ENCODE peak calls at places on chromosome 7, in seven cellular contexts. T, E, K, Z, N, I and Y are unnamed samples.

GRCh38 chr7:19122018-19122588 is 4.7 kb upstream of the TWIST1 start:
- DNase-seq in T (peak; percentile 49), E (no peak), K (no peak), Z (no peak), N (no peak), I (no peak), Y (no peak)

GRCh38 chr7:94400022-94400421 is 5.3 kb downstream of the COL1A2 start:
- DNase-seq in T (no peak), E (no peak), K (no peak), Z (no peak), N (no peak), I (no peak), Y (no peak)

GRCh38 chr7:151843181-151843580 is 33.7 kb downstream of the PRKAG2 start:
- DNase-seq in T (no peak), E (no peak), K (no peak), Z (no peak), N (no peak), I (no peak), Y (no peak)

GRCh38 chr7:50142421-50143113 is 49.5 kb upstream of the ZPBP start:
- DNase-seq in T (peak; percentile 66), E (no peak), K (peak; percentile 24), Z (no peak), N (no peak), I (no peak), Y (no peak)

GRCh38 chr7:46387646-46388045 is 466.6 kb upstream of the IGFBP3 start:
- DNase-seq in T (no peak), E (no peak), K (no peak), Z (no peak), N (no peak), I (no peak), Y (no peak)

GRCh38 chr7:38428040-38428439 is 154.6 kb upstream of the TARP start:
- DNase-seq in T (no peak), E (no peak), K (no peak), Z (no peak), N (peak; percentile 39), I (no peak), Y (no peak)

GRCh38 chr7:78450754-78451153 is 652.2 kb downstream of the PHTF2 start:
- DNase-seq in T (no peak), E (no peak), K (no peak), Z (no peak), N (no peak), I (no peak), Y (no peak)

GRCh38 chr7:8184241-8184640 is 77.7 kb downstream of the ICA1 start:
- DNase-seq in T (no peak), E (no peak), K (no peak), Z (no peak), N (no peak), I (no peak), Y (no peak)

GRCh38 chr7:44867073-44867990 is 18.0 kb downstream of the PURB start:
- DNase-seq in T (peak; percentile 33), E (peak; percentile 78), K (no peak), Z (no peak), N (peak; percentile 56), I (no peak), Y (no peak)

GRCh38 chr7:43902542-43903054 is 3.8 kb downstream of the URGCP start:
- DNase-seq in T (no peak), E (no peak), K (no peak), Z (no peak), N (no peak), I (no peak), Y (no peak)

GRCh38 chr7:135512135-135512887 is 2.4 kb upstream of the CNOT4 start:
- DNase-seq in T (peak; percentile 89), E (no peak), K (peak; percentile 37), Z (no peak), N (no peak), I (no peak), Y (no peak)

GRCh38 chr7:51316666-51317581 is at the start of gene COBL:
- DNase-seq in T (no peak), E (peak; percentile 65), K (no peak), Z (peak; percentile 59), N (no peak), I (peak; percentile 86), Y (peak; percentile 30)

GRCh38 chr7:87111877-87112276 is 40.4 kb upstream of the DMTF1 start:
- DNase-seq in T (no peak), E (no peak), K (no peak), Z (no peak), N (no peak), I (no peak), Y (no peak)

GRCh38 chr7:101126651-101127459 is at the start of gene SERPINE1:
- DNase-seq in T (peak; percentile 93), E (peak; percentile 96), K (peak; percentile 47), Z (peak; percentile 84), N (peak; percentile 94), I (peak; percentile 95), Y (peak; percentile 86)

GRCh38 chr7:42170724-42171123 is 66.3 kb downstream of the GLI3 start:
- DNase-seq in T (no peak), E (no peak), K (no peak), Z (no peak), N (no peak), I (no peak), Y (no peak)

GRCh38 chr7:152556013-152556412 is 119.9 kb downstream of the XRCC2 start:
- DNase-seq in T (no peak), E (no peak), K (no peak), Z (no peak), N (no peak), I (no peak), Y (no peak)

GRCh38 chr7:28358423-28358868 is 53.9 kb upstream of the CREB5 start:
- DNase-seq in T (no peak), E (no peak), K (no peak), Z (no peak), N (no peak), I (no peak), Y (no peak)

GRCh38 chr7:4791738-4792536 is 16.5 kb downstream of the AP5Z1 start:
- DNase-seq in T (peak; percentile 50), E (peak; percentile 87), K (no peak), Z (peak; percentile 77), N (peak; percentile 79), I (peak; percentile 71), Y (no peak)

GRCh38 chr7:7799138-7799537 is 80.7 kb upstream of the RPA3 start:
- DNase-seq in T (peak; percentile 13), E (no peak), K (no peak), Z (no peak), N (no peak), I (no peak), Y (no peak)

GRCh38 chr7:70733115-70733514 is 398.8 kb upstream of the GALNT17 start:
- DNase-seq in T (no peak), E (no peak), K (no peak), Z (no peak), N (no peak), I (no peak), Y (no peak)

GRCh38 chr7:151012921-151013347 is 11.4 kb downstream of the ATG9B start:
- DNase-seq in T (peak; percentile 68), E (peak; percentile 63), K (no peak), Z (no peak), N (no peak), I (no peak), Y (no peak)

GRCh38 chr7:13742719-13743640 is 246.5 kb downstream of the ETV1 start:
- DNase-seq in T (peak; percentile 51), E (no peak), K (no peak), Z (peak; percentile 56), N (no peak), I (no peak), Y (no peak)

GRCh38 chr7:64887756-64888508 is 15.1 kb upstream of the ZNF273 start:
- DNase-seq in T (peak; percentile 86), E (peak; percentile 63), K (no peak), Z (peak; percentile 71), N (peak; percentile 10), I (no peak), Y (no peak)
- TF ChIP-seq CTCF in T (peak; percentile 97), E (no peak), K (peak; percentile 31), Z (peak; percentile 43), N (peak; percentile 6), I (peak; percentile 9), Y (peak; percentile 12)

GRCh38 chr7:16420649-16421332 is 547 bp downstream of the CRPPA start:
- DNase-seq in T (peak; percentile 97), E (peak; percentile 94), K (peak; percentile 45), Z (peak; percentile 85), N (peak; percentile 87), I (peak; percentile 91), Y (peak; percentile 80)
- TF ChIP-seq POLR2A in T (peak; percentile 97), E (peak; percentile 86), K (peak; percentile 56), Z (peak; percentile 63), N (peak; percentile 80), I (peak; percentile 90), Y (peak; percentile 87)

GRCh38 chr7:1062296-1063294 is 18.2 kb downstream of the GPR146 start:
- DNase-seq in T (no peak), E (no peak), K (peak; percentile 86), Z (no peak), N (no peak), I (no peak), Y (no peak)

GRCh38 chr7:1064581-1064980 is 20.2 kb downstream of the GPR146 start:
- DNase-seq in T (no peak), E (no peak), K (no peak), Z (no peak), N (no peak), I (no peak), Y (no peak)

GRCh38 chr7:1068013-1068412 is 19.9 kb upstream of the GPER1 start:
- DNase-seq in T (no peak), E (no peak), K (no peak), Z (no peak), N (no peak), I (no peak), Y (no peak)

GRCh38 chr7:1063361-1063760 is 19.0 kb downstream of the GPR146 start:
- DNase-seq in T (no peak), E (no peak), K (no peak), Z (no peak), N (no peak), I (no peak), Y (no peak)

DNA sequence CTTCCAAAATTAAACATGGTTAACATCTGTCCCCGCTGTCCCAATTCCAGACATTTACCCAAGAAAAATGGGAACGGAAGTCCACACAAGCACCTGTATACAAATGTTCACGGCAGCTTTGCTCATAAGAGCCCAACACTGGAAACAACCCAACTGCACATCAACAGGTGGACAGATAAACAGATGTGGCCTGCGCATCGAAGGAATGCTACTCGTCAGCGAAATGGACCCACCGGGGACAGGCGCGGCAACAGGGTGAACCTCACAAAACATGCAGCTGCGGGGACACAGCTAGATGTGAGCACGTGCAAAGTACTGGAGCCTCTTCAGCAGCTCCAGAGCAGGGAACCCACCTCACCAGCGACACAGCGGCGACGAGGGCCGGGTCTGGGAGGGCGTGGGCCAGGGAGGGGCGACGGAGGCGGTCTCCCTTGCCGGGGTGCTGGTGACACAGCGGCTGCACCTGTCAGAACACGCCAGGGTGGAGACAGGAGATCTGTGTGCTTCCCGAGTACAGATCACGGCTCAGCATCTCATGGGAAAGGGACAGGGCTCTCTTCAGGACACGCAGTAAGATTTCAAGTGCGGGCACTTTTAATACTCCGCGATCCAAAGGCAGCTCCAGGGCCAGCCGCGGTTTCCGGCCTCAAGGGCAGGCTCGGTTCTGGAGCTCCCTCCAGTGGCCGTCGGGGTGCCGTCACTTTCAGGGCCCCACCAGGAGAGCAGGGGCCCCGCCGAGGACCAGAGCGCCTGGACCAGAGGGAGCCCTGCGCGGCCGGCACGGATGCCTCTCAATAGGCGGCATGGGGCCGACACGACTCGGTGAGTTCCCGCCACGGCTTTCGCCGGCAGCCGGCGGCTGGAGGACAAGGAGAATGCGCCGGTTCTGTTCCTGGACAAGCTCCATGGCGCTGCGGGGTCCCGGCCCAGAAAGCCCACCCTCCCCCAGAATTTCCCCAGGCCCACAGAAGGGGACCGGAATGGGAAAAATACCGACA is 21.2 kb downstream of the GPR146 start:
- DNase-seq in T (peak; percentile 92), E (peak; percentile 92), K (no peak), Z (peak; percentile 86), N (peak; percentile 81), I (peak; percentile 85), Y (peak; percentile 59)
- H3K4me3 ChIP-seq in T (no peak overlapping the region), E (peak overlapping the region; percentile 26), K (peak overlapping the region; percentile 51), Z (no peak overlapping the region), N (no peak overlapping the region), I (no peak overlapping the region), Y (peak overlapping the region; percentile 35)

GRCh38 chr7:108222236-108222892 is 92.2 kb upstream of the LAMB4 start:
- DNase-seq in T (no peak), E (no peak), K (no peak), Z (no peak), N (no peak), I (no peak), Y (no peak)
- TF ChIP-seq CTCF in T (no peak), E (no peak), K (no peak), Z (no peak), N (no peak), I (no peak), Y (no peak)